ENCODE peak calls at places on chromosomes 3 and 15, in eight cellular contexts. Q is RWPE1; K is activated CD8-positive, alpha-beta T cell treated with anti-CD3 and anti-CD28 coated beads for 36 hours; R is lower lobe of right lung; O is fibroblast of the aortic adventitia; U is Peyer's patch; M is neural progenitor cell; C is heart right ventricle. N is an unnamed sample.

GRCh38 chr15:86568378-86568777 is 488.7 kb downstream of the AGBL1 start:
- DNase-seq in U (no peak), Q (no peak), K (no peak), R (no peak), O (no peak), M (peak), C (no peak), N (no peak)

GRCh38 chr15:44296625-44297524 is 8.4 kb downstream of the GOLM2 start:
- DNase-seq in Q (peak), M (no peak), U (no peak), C (no peak), R (no peak), K (no peak), O (peak), N (no peak)

GRCh38 chr3:186143280-186143679 is 34.4 kb upstream of the ETV5 start:
- DNase-seq in K (no peak), M (no peak), R (no peak), U (no peak), C (no peak), O (no peak), Q (no peak), N (no peak)

GRCh38 chr3:132730891-132731580 is 8.8 kb upstream of the NPHP3 start:
- DNase-seq in U (no peak), M (peak), O (peak), Q (peak), R (no peak), K (no peak), C (peak), N (peak)

GRCh38 chr3:34361921-34362320 is 563.5 kb downstream of the PDCD6IP start:
- DNase-seq in Q (no peak), M (no peak), C (no peak), O (no peak), K (peak), R (peak), U (peak), N (peak)

GRCh38 chr3:69838217-69838616 is 99.0 kb downstream of the MITF start:
- DNase-seq in C (no peak), M (no peak), O (peak), U (no peak), K (no peak), Q (no peak), R (no peak), N (no peak)

GRCh38 chr3:126434931-126435411 is 40.3 kb downstream of the CFAP100 start:
- DNase-seq in O (no peak), K (no peak), U (no peak), R (no peak), C (no peak), M (no peak), Q (no peak), N (no peak)

GRCh38 chr15:55654541-55654940 is 66.4 kb upstream of the PYGO1 start:
- DNase-seq in K (no peak), O (peak), M (no peak), C (no peak), R (no peak), U (no peak), Q (no peak), N (no peak)

GRCh38 chr3:49930922-49931321 is 1.3 kb upstream of the MON1A start:
- DNase-seq in K (peak), R (no peak), C (no peak), O (no peak), M (peak), Q (no peak), U (no peak), N (no peak)

GRCh38 chr15:95304116-95304873 is 1026.2 kb upstream of the NR2F2 start:
- DNase-seq in O (peak), U (no peak), K (no peak), Q (no peak), M (no peak), C (peak), R (no peak), N (no peak)

GRCh38 chr3:179666030-179666429 is 13.2 kb downstream of the USP13 start:
- DNase-seq in K (no peak), M (no peak), Q (no peak), C (no peak), R (no peak), O (no peak), U (no peak), N (no peak)

GRCh38 chr3:128222771-128223386 is 69.6 kb downstream of the EEFSEC start:
- DNase-seq in M (no peak), Q (no peak), R (no peak), C (no peak), O (no peak), U (no peak), K (no peak), N (no peak)

GRCh38 chr3:184332370-184333090 is 4.9 kb upstream of the FAM131A start:
- DNase-seq in U (no peak), K (no peak), C (no peak), R (no peak), M (no peak), O (peak), Q (peak), N (no peak)

GRCh38 chr15:63252292-63252691 is 25.1 kb upstream of the APH1B start:
- DNase-seq in O (no peak), K (no peak), Q (no peak), M (no peak), U (no peak), C (no peak), R (no peak), N (no peak)

GRCh38 chr3:82000773-82001172 is 239.3 kb upstream of the GBE1 start:
- DNase-seq in R (no peak), K (no peak), O (no peak), C (no peak), U (no peak), Q (no peak), M (no peak), N (no peak)

GRCh38 chr3:156676467-156677119 is 2.2 kb downstream of the TIPARP start:
- DNase-seq in U (no peak), R (no peak), K (no peak), M (no peak), O (peak), C (no peak), Q (peak), N (no peak)

GRCh38 chr3:29693863-29694262 is 413.0 kb downstream of the RBMS3 start:
- DNase-seq in C (no peak), Q (peak), M (peak), U (no peak), O (peak), R (peak), K (no peak), N (no peak)

GRCh38 chr3:127002195-127003174 is 19.6 kb downstream of the PLXNA1 start:
- DNase-seq in U (peak), C (peak), M (peak), Q (peak), K (peak), R (peak), O (peak), N (no peak)

GRCh38 chr3:30203301-30203700 is 403.1 kb upstream of the TGFBR2 start:
- DNase-seq in U (no peak), R (no peak), O (no peak), M (no peak), K (no peak), Q (no peak), C (no peak), N (no peak)

GRCh38 chr3:41267975-41268640 is 68.8 kb downstream of the CTNNB1 start:
- DNase-seq in C (no peak), Q (peak), O (peak), M (no peak), K (no peak), U (no peak), R (no peak), N (no peak)

GRCh38 chr3:164236856-164237255 is 841.4 kb downstream of the SI start:
- DNase-seq in Q (no peak), K (no peak), R (no peak), U (no peak), M (no peak), C (no peak), O (no peak), N (no peak)

GRCh38 chr15:73078722-73079121 is 26.5 kb downstream of the NEO1 start:
- DNase-seq in M (peak), O (peak), K (no peak), R (no peak), C (no peak), Q (peak), U (no peak), N (no peak)

GRCh38 chr15:63369296-63369695 is 12.3 kb downstream of the CA12 start:
- DNase-seq in M (no peak), O (no peak), C (no peak), Q (no peak), K (no peak), R (no peak), U (no peak), N (peak)

GRCh38 chr15:29988689-29989088 is 94.1 kb upstream of the GOLGA8J start:
- DNase-seq in Q (no peak), O (peak), M (no peak), K (no peak), C (no peak), R (no peak), U (no peak), N (no peak)

GRCh38 chr3:185312006-185312405 is 50.9 kb upstream of the MAP3K13 start:
- DNase-seq in O (no peak), U (peak), C (no peak), Q (no peak), K (no peak), M (no peak), R (no peak), N (no peak)

GRCh38 chr3:101735833-101736232 is 11.4 kb downstream of the CEP97 start:
- DNase-seq in O (no peak), U (no peak), M (no peak), C (no peak), R (no peak), Q (no peak), K (no peak), N (no peak)

GRCh38 chr3:196150481-196150880 is 60.7 kb downstream of the ZDHHC19 start:
- DNase-seq in U (no peak), R (no peak), K (no peak), C (no peak), O (no peak), Q (no peak), M (no peak), N (no peak)

GRCh38 chr3:10600159-10601125 is 95.1 kb upstream of the ATP2B2 start:
- DNase-seq in O (no peak), R (no peak), Q (no peak), K (no peak), U (no peak), M (peak), C (no peak), N (no peak)

GRCh38 chr15:37709669-37710068 is 224.8 kb upstream of the TMCO5A start:
- DNase-seq in M (no peak), C (no peak), Q (no peak), R (no peak), O (no peak), K (no peak), U (no peak), N (no peak)

GRCh38 chr3:98583766-98584165 is 9.6 kb downstream of the CPOX start:
- DNase-seq in O (no peak), M (no peak), U (no peak), C (no peak), R (no peak), Q (no peak), K (no peak), N (no peak)

GRCh38 chr3:127406309-127407025 is 118.6 kb upstream of the PRR20G start:
- DNase-seq in R (no peak), U (peak), C (peak), O (no peak), K (peak), M (no peak), Q (peak), N (no peak)

GRCh38 chr3:59412506-59412905 is 362.7 kb upstream of the CFAP20DC start:
- DNase-seq in K (no peak), U (no peak), C (no peak), M (no peak), O (no peak), Q (no peak), R (no peak), N (no peak)

GRCh38 chr3:99751649-99752048 is 66.0 kb upstream of the CMSS1 start:
- DNase-seq in K (no peak), O (peak), U (no peak), R (no peak), M (no peak), C (no peak), Q (peak), N (no peak)

GRCh38 chr15:22808761-22809280 is 22.4 kb downstream of the NIPA1 start:
- DNase-seq in R (no peak), U (no peak), M (no peak), C (no peak), O (no peak), K (no peak), Q (no peak), N (no peak)

GRCh38 chr3:187926620-187927019 is 181.4 kb upstream of the BCL6 start:
- DNase-seq in M (no peak), Q (no peak), C (no peak), K (peak), U (no peak), R (no peak), O (no peak), N (no peak)

GRCh38 chr3:187281191-187281714 is 10.3 kb downstream of the MASP1 start:
- DNase-seq in M (no peak), O (peak), Q (no peak), R (no peak), C (no peak), K (no peak), U (no peak), N (no peak)

GRCh38 chr15:80233511-80234080 is 18.4 kb downstream of the CTXND1 start:
- DNase-seq in C (no peak), O (no peak), R (no peak), Q (no peak), M (peak), K (no peak), U (no peak), N (no peak)

GRCh38 chr3:195583831-195584542 is at the start of gene APOD:
- DNase-seq in Q (peak), C (peak), R (peak), M (no peak), K (peak), U (peak), O (peak), N (no peak)

GRCh38 chr3:105431171-105431570 is 64.5 kb downstream of the ALCAM start:
- DNase-seq in O (no peak), U (no peak), R (no peak), M (no peak), C (no peak), K (no peak), Q (no peak), N (no peak)

GRCh38 chr15:93477721-93478120 is 388.7 kb upstream of the RGMA start:
- DNase-seq in U (no peak), Q (no peak), M (peak), O (no peak), C (no peak), K (no peak), R (peak), N (no peak)
- TF ChIP-seq CTCF in U (no peak), Q (no peak), M (peak), O (no peak), C (no peak), K (no peak), R (peak), N (no peak)

DNA sequence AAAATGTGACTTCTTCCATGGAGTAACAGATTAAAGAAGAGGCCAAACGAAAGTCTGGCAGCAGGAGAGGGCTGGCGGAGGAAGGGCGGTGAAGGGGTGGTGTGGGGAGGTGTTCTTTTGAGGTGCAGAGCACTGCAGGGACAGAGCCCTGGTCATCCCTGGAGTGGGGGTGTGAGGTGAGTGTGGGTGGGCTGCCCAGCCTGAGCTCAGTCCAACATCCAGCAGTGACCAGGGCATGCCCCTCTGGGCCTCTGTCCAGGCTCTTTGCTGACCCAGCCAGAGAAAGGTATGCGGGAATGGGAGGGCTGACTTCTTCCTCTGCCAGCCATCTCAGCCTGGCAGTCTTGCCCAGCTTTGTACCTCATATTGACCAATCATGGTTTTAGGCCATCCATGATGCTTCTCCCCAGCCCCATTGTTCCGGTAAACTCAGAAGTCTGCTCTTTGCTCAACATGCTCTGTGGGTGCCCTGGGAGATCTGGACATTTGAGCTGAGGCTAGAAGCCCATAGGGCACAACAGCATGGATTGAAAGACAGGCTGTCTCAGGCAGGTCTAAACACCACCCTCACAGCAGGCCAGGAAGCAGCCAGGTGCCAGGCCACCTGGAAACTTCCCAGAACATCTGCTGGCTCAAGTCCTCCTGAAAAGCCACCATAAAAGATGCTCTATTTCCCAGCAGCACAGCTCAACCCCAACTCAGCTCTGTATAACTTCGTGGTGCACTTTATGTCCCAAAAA is 25.9 kb upstream of the CXCR6 start:
- DNase-seq in O (no peak), M (no peak), R (no peak), C (no peak), U (no peak), K (no peak), Q (no peak), N (no peak)
- TF ChIP-seq CTCF in O (no peak), M (no peak), R (no peak), C (no peak), U (no peak), K (no peak), Q (no peak), N (no peak)

GRCh38 chr15:68642491-68642845 is 63.7 kb downstream of the CORO2B start:
- DNase-seq in R (no peak), O (no peak), C (no peak), K (no peak), Q (no peak), M (no peak), U (no peak), N (no peak)
- TF ChIP-seq CTCF in R (no peak), O (no peak), C (no peak), K (no peak), Q (no peak), M (no peak), U (no peak), N (no peak)

GRCh38 chr3:58184309-58184981 is 26.3 kb downstream of the DNASE1L3 start:
- DNase-seq in R (no peak), C (no peak), K (no peak), O (no peak), Q (no peak), U (no peak), M (no peak), N (no peak)

GRCh38 chr3:58183221-58183620 is 27.6 kb downstream of the DNASE1L3 start:
- DNase-seq in K (no peak), Q (no peak), O (no peak), C (no peak), M (no peak), U (no peak), R (no peak), N (no peak)

GRCh38 chr3:58184982-58185360 is 25.8 kb downstream of the DNASE1L3 start:
- DNase-seq in R (no peak), C (no peak), M (no peak), K (no peak), U (no peak), O (no peak), Q (no peak), N (no peak)

GRCh38 chr3:58180940-58181587 is 29.7 kb downstream of the DNASE1L3 start:
- DNase-seq in M (no peak), U (no peak), K (no peak), Q (peak), C (no peak), R (no peak), O (no peak), N (no peak)

GRCh38 chr3:58183891-58184290 is 26.9 kb downstream of the DNASE1L3 start:
- DNase-seq in U (no peak), R (no peak), C (no peak), M (no peak), O (no peak), Q (no peak), K (no peak), N (no peak)
- TF ChIP-seq CTCF in U (no peak), R (no peak), C (no peak), M (no peak), O (no peak), Q (no peak), K (no peak), N (no peak)